ENCODE peak calls at places on chromosomes 6 and 20, in six cellular contexts. G, I, S, D, H and Q are unnamed samples.

GRCh38 chr20:24465730-24466129 is 3.7 kb upstream of the SYNDIG1 start:
- DNase-seq in G (peak), I (peak), S (no peak), D (no peak), H (peak), Q (no peak)

GRCh38 chr6:53728570-53729194 is 63.1 kb upstream of the KLHL31 start:
- DNase-seq in S (no peak), H (peak), D (peak), G (peak), I (no peak), Q (peak)

GRCh38 chr6:122751291-122751690 is 28.2 kb upstream of the FABP7 start:
- DNase-seq in S (no peak), G (no peak), D (no peak), H (no peak), I (no peak), Q (no peak)

GRCh38 chr20:51368461-51369211 is 173.9 kb downstream of the NFATC2 start:
- DNase-seq in H (no peak), S (no peak), D (no peak), I (peak), G (peak), Q (no peak)

GRCh38 chr6:1960484-1961142 is 284.8 kb downstream of the GMDS start:
- DNase-seq in H (no peak), G (no peak), I (no peak), S (no peak), D (no peak), Q (no peak)

GRCh38 chr6:1390071-1390804 is 862 bp downstream of the FOXF2 start:
- DNase-seq in I (no peak), D (no peak), H (peak), G (peak), S (no peak), Q (no peak)

GRCh38 chr6:22298393-22299010 is 1.7 kb upstream of the PRL start:
- DNase-seq in I (no peak), H (no peak), G (peak), S (no peak), D (no peak), Q (no peak)

GRCh38 chr6:44917430-44917829 is 410.7 kb upstream of the RUNX2 start:
- DNase-seq in S (no peak), G (peak), I (no peak), H (no peak), D (no peak), Q (no peak)

GRCh38 chr6:136668571-136668970 is 118.3 kb upstream of the MAP7 start:
- DNase-seq in G (no peak), H (no peak), S (no peak), I (no peak), D (no peak), Q (no peak)

GRCh38 chr20:44548171-44548678 is 26.4 kb upstream of the SERINC3 start:
- DNase-seq in D (no peak), G (peak), H (no peak), S (no peak), I (no peak), Q (no peak)

GRCh38 chr6:24504274-24504641 is 9.5 kb downstream of the ALDH5A1 start:
- DNase-seq in I (no peak), H (no peak), D (no peak), S (no peak), G (no peak), Q (no peak)

GRCh38 chr6:65259080-65259479 is 447.9 kb downstream of the EYS start:
- DNase-seq in G (no peak), I (no peak), H (no peak), S (peak), D (no peak), Q (no peak)

GRCh38 chr20:52972965-52973819 is 1.0 kb downstream of the TSHZ2 start:
- DNase-seq in G (no peak), S (no peak), D (peak), I (peak), H (peak), Q (no peak)

GRCh38 chr6:167424060-167424673 is 99.3 kb downstream of the TTLL2 start:
- DNase-seq in H (no peak), G (no peak), S (no peak), D (no peak), I (no peak), Q (no peak)

GRCh38 chr20:57860576-57860975 is 150.8 kb upstream of the PMEPA1 start:
- DNase-seq in S (no peak), G (no peak), H (no peak), I (no peak), D (no peak), Q (no peak)

GRCh38 chr6:154404791-154405400 is 48.3 kb upstream of the IPCEF1 start:
- DNase-seq in G (peak), S (no peak), H (no peak), I (no peak), D (no peak), Q (no peak)

GRCh38 chr6:27553123-27553904 is 80.4 kb upstream of the ZNF184 start:
- DNase-seq in G (peak), S (peak), D (peak), I (no peak), H (peak), Q (peak)

GRCh38 chr20:52311209-52311794 is 119.7 kb upstream of the ZFP64 start:
- DNase-seq in D (no peak), I (no peak), S (no peak), H (no peak), G (no peak), Q (no peak)

GRCh38 chr20:35363190-35363589 is 48.6 kb downstream of the UQCC1 start:
- DNase-seq in H (no peak), S (no peak), I (no peak), G (no peak), D (no peak), Q (no peak)

GRCh38 chr6:26306248-26306647 is 58.8 kb upstream of the BTN3A2 start:
- DNase-seq in S (no peak), G (no peak), I (no peak), H (no peak), D (no peak), Q (no peak)

GRCh38 chr6:92024071-92024470 is 1395.3 kb downstream of the EPHA7 start:
- DNase-seq in H (no peak), D (no peak), G (no peak), I (no peak), S (no peak), Q (no peak)

GRCh38 chr20:59131541-59132285 is 31.9 kb upstream of the ZNF831 start:
- DNase-seq in S (no peak), G (no peak), I (no peak), H (no peak), D (no peak), Q (no peak)

GRCh38 chr6:155093430-155093829 is 98.3 kb downstream of the TIAM2 start:
- DNase-seq in G (no peak), I (no peak), S (no peak), H (peak), D (peak), Q (no peak)

GRCh38 chr6:109687271-109687721 is 3.7 kb downstream of the AK9 start:
- DNase-seq in H (no peak), G (peak), S (peak), D (no peak), I (no peak), Q (peak)

GRCh38 chr6:166561766-166562165 is 24.7 kb downstream of the RAMACL start:
- DNase-seq in G (peak), D (no peak), S (no peak), I (peak), H (no peak), Q (no peak)

GRCh38 chr6:105087571-105088211 is 92.1 kb downstream of the POPDC3 start:
- DNase-seq in D (peak), H (peak), I (no peak), G (peak), S (no peak), Q (peak)

GRCh38 chr20:50517817-50518154 is 7.6 kb downstream of the PTPN1 start:
- DNase-seq in I (no peak), D (no peak), G (no peak), S (no peak), H (no peak), Q (no peak)

GRCh38 chr6:138441965-138442364 is 37.9 kb downstream of the HEBP2 start:
- DNase-seq in H (no peak), D (no peak), G (no peak), S (no peak), I (no peak), Q (no peak)

GRCh38 chr6:108895591-108895990 is 47.4 kb downstream of the ARMC2 start:
- DNase-seq in D (no peak), I (no peak), G (peak), S (no peak), H (no peak), Q (no peak)

GRCh38 chr6:42140051-42140450 is 2.4 kb downstream of the C6orf132 start:
- DNase-seq in H (no peak), G (peak), D (no peak), S (peak), I (no peak), Q (no peak)

GRCh38 chr20:1664911-1665310 is 7.3 kb upstream of the SIRPG start:
- DNase-seq in S (no peak), D (peak), G (no peak), H (no peak), I (no peak), Q (peak)

GRCh38 chr6:138005846-138006245 is 101.4 kb downstream of the PERP start:
- DNase-seq in H (no peak), D (no peak), G (no peak), S (no peak), I (no peak), Q (no peak)

GRCh38 chr6:39543117-39543516 is 182.1 kb downstream of the KIF6 start:
- DNase-seq in I (peak), S (no peak), H (no peak), G (no peak), D (no peak), Q (no peak)

GRCh38 chr6:104843196-104843595 is 16.5 kb downstream of the HACE1 start:
- DNase-seq in D (no peak), G (no peak), H (no peak), S (no peak), I (no peak), Q (no peak)

GRCh38 chr6:99589290-99589672 is 17.4 kb upstream of the PRDM13 start:
- DNase-seq in I (no peak), G (peak), D (no peak), S (no peak), H (peak), Q (no peak)

GRCh38 chr6:25387921-25388320 is 108.7 kb downstream of the CARMIL1 start:
- DNase-seq in H (no peak), S (no peak), I (no peak), G (no peak), D (no peak), Q (no peak)